ENCODE peak calls at places on chromosomes 2 and 18, in six cellular contexts. U, B, J, I, A and C are unnamed samples.

GRCh38 chr2:180583441-180584140 is 396.8 kb upstream of the UBE2E3 start:
- ATAC-seq in I (no peak), U (no peak), J (no peak), B (no peak), A (no peak), C (no peak)

GRCh38 chr18:59983506-59983905 is 83.7 kb downstream of the PMAIP1 start:
- ATAC-seq in J (no peak), A (no peak), U (no peak), B (no peak), I (no peak), C (no peak)

GRCh38 chr2:229927817-229928321 is 5.6 kb downstream of the FBXO36 start:
- ATAC-seq in A (no peak), I (no peak), J (no peak), U (no peak), B (no peak), C (no peak)

GRCh38 chr2:121777699-121778058 is 22.2 kb downstream of the TSN start:
- ATAC-seq in U (no peak), J (no peak), I (peak), B (no peak), A (no peak), C (no peak)

GRCh38 chr18:55272510-55273243 is 313.4 kb upstream of the CCDC68 start:
- ATAC-seq in A (no peak), B (no peak), J (no peak), U (no peak), I (no peak), C (peak)

GRCh38 chr2:32838418-32838817 is 108.3 kb upstream of the LTBP1 start:
- ATAC-seq in U (no peak), B (peak), I (no peak), A (peak), J (peak), C (no peak)

GRCh38 chr2:96082211-96083063 is 33.9 kb downstream of the ADRA2B start:
- ATAC-seq in U (no peak), A (no peak), I (no peak), J (no peak), B (no peak), C (peak)

GRCh38 chr2:30608643-30609042 is 161.6 kb downstream of the LCLAT1 start:
- ATAC-seq in I (no peak), A (no peak), U (no peak), J (no peak), B (peak), C (no peak)

GRCh38 chr2:186201371-186201770 is 284.7 kb upstream of the ZC3H15 start:
- ATAC-seq in I (no peak), B (no peak), U (no peak), J (no peak), A (no peak), C (no peak)

GRCh38 chr2:226031962-226032441 is 632.5 kb downstream of the NYAP2 start:
- ATAC-seq in I (peak), B (no peak), U (no peak), J (peak), A (no peak), C (no peak)

GRCh38 chr2:54603357-54603756 is 120.1 kb upstream of the EML6 start:
- ATAC-seq in J (no peak), A (peak), I (no peak), B (no peak), U (no peak), C (no peak)

GRCh38 chr2:21424375-21424774 is 300.6 kb downstream of the TDRD15 start:
- ATAC-seq in U (no peak), J (no peak), B (no peak), I (no peak), A (no peak), C (no peak)

GRCh38 chr2:96265840-96266569 is at the start of the genes CIAO1 and TMEM127:
- ATAC-seq in U (peak), B (peak), A (peak), J (peak), I (peak), C (peak)

GRCh38 chr2:85265304-85265703 is 62.5 kb downstream of the TGOLN2 start:
- ATAC-seq in I (no peak), A (no peak), B (no peak), J (no peak), U (no peak), C (peak)

GRCh38 chr2:8058652-8059051 is 623.2 kb upstream of the ID2 start:
- ATAC-seq in I (no peak), J (no peak), A (peak), U (no peak), B (no peak), C (no peak)

GRCh38 chr2:65228249-65228750 is 669 bp downstream of the ACTR2 start:
- ATAC-seq in I (peak), B (peak), J (peak), A (peak), U (peak), C (peak)

GRCh38 chr2:105765415-105766299 is 20.9 kb downstream of the NCK2 start:
- ATAC-seq in B (no peak), I (no peak), U (no peak), J (no peak), A (peak), C (no peak)

GRCh38 chr2:20040489-20041172 is 10.8 kb downstream of the LAPTM4A start:
- ATAC-seq in J (no peak), B (no peak), A (no peak), I (no peak), U (no peak), C (no peak)

GRCh38 chr18:22302152-22302551 is 115.6 kb downstream of the CTAGE1 start:
- ATAC-seq in I (no peak), B (no peak), U (no peak), A (no peak), J (no peak), C (no peak)

GRCh38 chr2:46025683-46026082 is 271.5 kb upstream of the EPAS1 start:
- ATAC-seq in A (no peak), I (no peak), J (no peak), B (no peak), U (no peak), C (no peak)

GRCh38 chr18:9433616-9434239 is 41.6 kb upstream of the RALBP1 start:
- ATAC-seq in A (peak), U (no peak), B (peak), J (peak), I (no peak), C (no peak)

GRCh38 chr2:150644298-150645067 is 157.0 kb upstream of the RND3 start:
- ATAC-seq in B (no peak), U (no peak), J (no peak), A (no peak), I (peak), C (peak)

GRCh38 chr2:142112648-142113278 is 18.1 kb downstream of the LRP1B start:
- ATAC-seq in A (no peak), I (peak), J (peak), B (no peak), U (no peak), C (no peak)

GRCh38 chr2:129314120-129314519 is 665.3 kb upstream of the RAB6C start:
- ATAC-seq in U (peak), I (no peak), A (peak), J (no peak), B (no peak), C (no peak)

GRCh38 chr2:152655880-152656279 is 61.4 kb downstream of the PRPF40A start:
- ATAC-seq in B (no peak), A (peak), J (no peak), U (no peak), I (no peak), C (no peak)

GRCh38 chr2:228303960-228304359 is 122.5 kb upstream of the SPHKAP start:
- ATAC-seq in I (no peak), U (no peak), B (no peak), J (no peak), A (no peak), C (no peak)

GRCh38 chr18:53028565-53028964 is 688.6 kb downstream of the DCC start:
- ATAC-seq in J (no peak), A (no peak), B (no peak), I (no peak), U (no peak), C (no peak)

GRCh38 chr18:49152885-49153284 is 202.1 kb upstream of the SMAD7 start:
- ATAC-seq in J (no peak), A (no peak), U (no peak), I (no peak), B (no peak), C (no peak)

GRCh38 chr18:74996055-74996454 is 212.9 kb downstream of the PTGR3 start:
- ATAC-seq in U (no peak), J (no peak), I (no peak), B (no peak), A (no peak), C (no peak)

GRCh38 chr2:37604716-37605115 is 66.7 kb downstream of the CDC42EP3 start:
- ATAC-seq in B (no peak), J (no peak), U (no peak), A (no peak), I (no peak), C (no peak)

GRCh38 chr2:197128126-197128525 is 182.5 kb downstream of the ANKRD44 start:
- ATAC-seq in I (no peak), J (no peak), A (no peak), U (no peak), B (no peak), C (no peak)

GRCh38 chr18:32271649-32272324 is 81.9 kb downstream of the MEP1B start:
- ATAC-seq in U (peak), B (peak), J (peak), A (peak), I (peak), C (peak)

GRCh38 chr18:35203001-35203553 is 37.8 kb upstream of the ZNF397 start:
- ATAC-seq in U (no peak), I (no peak), A (no peak), J (no peak), B (no peak), C (no peak)

GRCh38 chr18:28112056-28112470 is 64.9 kb downstream of the CDH2 start:
- ATAC-seq in A (no peak), I (no peak), J (no peak), U (no peak), B (no peak), C (no peak)

GRCh38 chr18:8614875-8615274 is 5.6 kb downstream of the RAB12 start:
- ATAC-seq in J (no peak), A (no peak), U (no peak), B (peak), I (peak), C (no peak)

GRCh38 chr2:67561411-67561965 is 164.4 kb downstream of the ETAA1 start:
- ATAC-seq in U (no peak), A (no peak), I (peak), J (no peak), B (no peak), C (no peak)

GRCh38 chr2:42057902-42058450 is 10.2 kb downstream of the PKDCC start:
- ATAC-seq in J (no peak), I (no peak), U (no peak), B (no peak), A (no peak), C (no peak)

GRCh38 chr2:219496781-219497494 is 1.8 kb upstream of the GMPPA start:
- ATAC-seq in B (no peak), J (no peak), U (no peak), A (no peak), I (no peak), C (no peak)
- H3K4me3 ChIP-seq in B (no peak), J (peak), U (peak), A (no peak), I (peak), C (no peak)

GRCh38 chr18:12948055-12948804 is 419 bp downstream of the SEH1L start:
- ATAC-seq in J (peak), B (peak), U (peak), A (peak), I (peak), C (peak)
- TF ChIP-seq EP300 in J (no peak), B (no peak), U (no peak), A (no peak), I (no peak), C (no peak)

GRCh38 chr2:232367016-232367415 is 11.5 kb upstream of the ALPP start:
- ATAC-seq in A (no peak), I (no peak), U (no peak), J (peak), B (no peak), C (no peak)

GRCh38 chr2:232363784-232364615 is 14.6 kb upstream of the ALPP start:
- ATAC-seq in I (no peak), A (peak), B (no peak), U (peak), J (peak), C (no peak)

GRCh38 chr2:232367591-232368233 is 10.8 kb upstream of the ALPP start:
- ATAC-seq in I (no peak), A (peak), J (peak), B (peak), U (no peak), C (no peak)

GRCh38 chr2:232368311-232368731 is 10.2 kb upstream of the ALPP start:
- ATAC-seq in A (no peak), I (no peak), B (no peak), U (no peak), J (peak), C (no peak)

DNA sequence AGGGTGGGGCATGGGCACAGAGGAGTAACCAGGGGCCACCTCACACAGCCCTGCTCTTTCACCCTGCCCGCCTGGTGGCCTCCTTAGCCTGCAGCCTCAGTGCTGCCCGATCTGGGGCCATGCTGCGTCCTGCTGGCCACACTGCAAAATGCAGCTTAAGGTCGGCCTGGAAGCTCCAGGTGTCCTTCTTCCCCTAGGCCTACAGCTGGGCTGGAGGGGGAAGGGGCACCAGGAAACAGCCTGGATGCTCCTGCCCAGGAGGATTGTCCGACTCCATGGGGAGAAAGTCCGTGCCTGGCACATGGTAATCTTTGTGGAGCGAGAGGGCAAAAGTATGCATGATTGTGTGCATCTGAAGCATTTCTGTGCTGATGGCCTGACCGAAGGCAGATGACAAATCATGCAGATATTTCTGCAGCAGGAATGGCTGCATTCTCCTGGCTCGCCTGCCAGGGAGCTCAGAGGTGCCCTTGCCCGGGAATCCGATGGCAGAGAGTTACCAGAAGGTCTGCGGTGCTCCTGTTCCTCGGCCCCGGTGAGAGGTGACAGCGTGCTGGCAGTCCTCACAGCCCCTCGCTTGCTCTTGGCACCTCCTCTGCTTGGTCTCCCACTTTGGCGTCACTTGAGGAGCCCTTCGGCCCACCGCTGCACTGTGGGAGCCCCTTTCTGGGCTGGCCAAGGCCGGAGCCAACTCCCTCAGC is 12.8 kb upstream of the ALPP start:
- ATAC-seq in A (peak), B (peak), U (peak), J (peak), I (peak), C (peak)
- TF ChIP-seq CTCF in A (peak), B (peak), U (peak), J (peak), I (peak), C (no peak)

GRCh38 chr2:71559080-71559827 is 105.9 kb downstream of the DYSF start:
- ATAC-seq in U (no peak), A (no peak), I (peak), B (peak), J (peak), C (no peak)
- H3K4me3 ChIP-seq in U (no peak), A (no peak), I (no peak), B (no peak), J (peak), C (no peak)

GRCh38 chr2:27705851-27706622 is 42.3 kb downstream of the SLC4A1AP start:
- ATAC-seq in B (peak), J (no peak), A (no peak), I (peak), U (peak), C (peak)
- TF ChIP-seq EP300 in B (no peak), J (no peak), A (no peak), I (peak), U (peak), C (peak)

GRCh38 chr2:101725515-101726192 is 28.1 kb downstream of the MAP4K4 start:
- ATAC-seq in B (peak), A (peak), I (no peak), U (no peak), J (peak), C (no peak)
- TF ChIP-seq CTCF in B (peak), A (peak), I (no peak), U (no peak), J (peak), C (no peak)

DNA sequence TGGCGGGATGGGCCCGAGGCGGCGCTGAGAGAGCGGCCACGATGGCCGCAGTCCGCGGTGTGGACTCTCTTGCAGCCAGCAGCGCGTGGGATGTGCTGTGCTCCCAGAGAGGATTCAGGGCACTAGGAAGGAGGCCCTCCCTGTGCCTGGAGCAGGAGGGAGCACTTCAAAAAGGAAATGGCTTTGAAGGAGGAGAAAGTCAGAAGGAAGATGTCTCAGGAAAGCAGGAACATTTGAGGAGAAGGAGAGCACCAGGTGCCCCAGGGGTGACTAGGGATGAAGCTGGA is 4.1 kb downstream of the LOXL3 start:
- ATAC-seq in B (no peak), I (no peak), A (peak), J (no peak), U (no peak), C (no peak)
- H3K4me3 ChIP-seq in B (no peak), I (peak), A (peak), J (peak), U (peak), C (no peak)

GRCh38 chr2:159043710-159044109 is 75.3 kb downstream of the TANC1 start:
- ATAC-seq in I (no peak), A (no peak), B (no peak), U (no peak), J (no peak), C (no peak)

GRCh38 chr2:159045545-159046454 is 77.4 kb downstream of the TANC1 start:
- ATAC-seq in J (no peak), A (no peak), I (no peak), B (no peak), U (no peak), C (no peak)

GRCh38 chr2:159046966-159047365 is 78.5 kb downstream of the TANC1 start:
- ATAC-seq in B (no peak), U (no peak), A (no peak), J (no peak), I (no peak), C (no peak)

GRCh38 chr2:159042115-159042850 is 73.8 kb downstream of the TANC1 start:
- ATAC-seq in J (no peak), A (no peak), I (no peak), U (peak), B (no peak), C (no peak)

DNA sequence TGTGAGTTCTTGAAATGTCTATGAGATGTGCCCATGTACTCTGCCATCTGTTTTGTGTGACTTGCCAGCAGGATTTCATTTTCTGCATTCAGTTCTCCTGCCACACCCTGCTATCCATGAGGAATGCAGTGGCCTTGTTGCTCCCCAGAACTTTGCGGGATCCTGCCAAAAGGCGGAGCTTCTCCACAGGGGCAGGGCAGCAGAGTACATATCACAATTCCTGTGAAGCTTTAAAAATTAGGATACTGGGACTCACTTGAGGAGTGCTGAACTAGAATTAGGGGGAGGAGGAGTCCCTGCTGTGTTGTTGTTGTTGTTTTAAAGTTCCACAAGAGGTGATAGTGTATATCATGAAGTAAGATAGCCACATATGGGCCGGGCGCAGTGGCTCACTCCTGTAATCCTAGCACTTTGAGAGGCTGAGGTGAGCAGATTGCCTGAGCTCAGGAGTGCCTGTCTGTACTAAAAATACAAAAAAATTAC is 76.4 kb downstream of the TANC1 start:
- ATAC-seq in J (no peak), U (peak), I (no peak), B (no peak), A (no peak), C (no peak)
- TF ChIP-seq EP300 in J (no peak), U (no peak), I (no peak), B (no peak), A (no peak), C (no peak)

GRCh38 chr2:231189171-231189530 is 9.3 kb upstream of the ARMC9 start:
- ATAC-seq in B (no peak), I (no peak), U (no peak), A (no peak), J (no peak), C (no peak)
- TF ChIP-seq CTCF in B (no peak), I (no peak), U (no peak), A (no peak), J (no peak), C (no peak)